ENCODE peak calls at places on chromosomes 4 and X, in eight cellular contexts. K, Y, U, D, B, V, P and Z are unnamed samples.

GRCh38 chr4:145498430-145498829 is 16.8 kb downstream of the SMAD1 start:
- DNase-seq in P (no peak), Y (no peak), V (no peak), U (no peak), D (no peak), K (no peak), B (no peak), Z (no peak)

GRCh38 chr4:22482250-22483127 is 33.4 kb downstream of the ADGRA3 start:
- DNase-seq in U (no peak), B (no peak), V (no peak), K (no peak), Y (no peak), D (no peak), P (no peak), Z (no peak)

GRCh38 chrX:19193584-19193983 is 71.3 kb upstream of the ADGRG2 start:
- DNase-seq in P (no peak), D (no peak), V (no peak), B (no peak), Y (no peak), K (no peak), U (no peak), Z (peak)

GRCh38 chr4:20395160-20395773 is 143.6 kb downstream of the SLIT2 start:
- DNase-seq in Y (peak), V (peak), K (no peak), D (no peak), B (no peak), P (peak), U (no peak), Z (peak)

GRCh38 chr4:113637823-113638691 is 123.5 kb downstream of the CAMK2D start:
- DNase-seq in K (no peak), B (no peak), P (no peak), U (no peak), V (no peak), Y (no peak), D (no peak), Z (no peak)

GRCh38 chr4:121764303-121764701 is 662 bp downstream of the SMIM43 start:
- DNase-seq in P (no peak), U (no peak), K (no peak), D (no peak), Y (no peak), B (no peak), V (no peak), Z (no peak)

GRCh38 chr4:71322425-71322824 is 16.4 kb upstream of the SLC4A4 start:
- DNase-seq in U (no peak), V (no peak), K (no peak), D (no peak), Y (no peak), B (no peak), P (no peak), Z (no peak)

GRCh38 chrX:134512566-134512965 is 52.6 kb downstream of the HPRT1 start:
- DNase-seq in B (no peak), Y (no peak), D (no peak), U (no peak), P (no peak), K (no peak), V (no peak), Z (no peak)

GRCh38 chr4:55851885-55852284 is 1.6 kb upstream of the EXOC1 start:
- DNase-seq in P (no peak), Y (no peak), B (peak), V (peak), D (peak), K (no peak), U (no peak), Z (no peak)

GRCh38 chr4:100894339-100894870 is 376.6 kb upstream of the EMCN start:
- DNase-seq in U (no peak), Y (no peak), P (no peak), K (no peak), B (no peak), D (no peak), V (no peak), Z (no peak)

GRCh38 chr4:168859888-168860694 is 150.0 kb downstream of the CBR4 start:
- DNase-seq in V (no peak), P (no peak), K (no peak), Y (no peak), D (no peak), U (peak), B (no peak), Z (no peak)

GRCh38 chr4:17029964-17030363 is 131.5 kb upstream of the LDB2 start:
- DNase-seq in D (no peak), V (no peak), P (no peak), U (no peak), B (no peak), Y (no peak), K (no peak), Z (no peak)

GRCh38 chrX:123590842-123591491 is 141.9 kb downstream of the THOC2 start:
- DNase-seq in V (no peak), P (no peak), K (no peak), Y (no peak), U (no peak), D (no peak), B (no peak), Z (no peak)

GRCh38 chrX:39397561-39398200 is 596.4 kb downstream of the MID1IP1 start:
- DNase-seq in P (no peak), V (no peak), B (no peak), Y (no peak), U (no peak), K (no peak), D (no peak), Z (no peak)

GRCh38 chr4:90238141-90238540 is 110.9 kb downstream of the CCSER1 start:
- DNase-seq in U (no peak), B (no peak), D (no peak), V (no peak), K (no peak), P (no peak), Y (no peak), Z (no peak)

GRCh38 chr4:3483471-3483921 is 20.4 kb downstream of the DOK7 start:
- DNase-seq in B (no peak), K (no peak), Y (no peak), P (no peak), U (peak), V (no peak), D (no peak), Z (no peak)